ENCODE peak calls at places on chromosomes 4 and X, in seven cellular contexts. R is SK-N-SH, C is GM12878, P is GM12891, W is HepG2, V is K562, X is H1. G is an unnamed sample.

GRCh38 chrX:146481735-146482134 is 327.8 kb upstream of the CXorf51B start:
- DNase-seq in P (no peak), R (no peak), W (no peak), C (no peak), V (no peak), X (peak), G (no peak)

GRCh38 chr4:101229116-101229515 is 118.2 kb downstream of the PPP3CA start:
- DNase-seq in C (no peak), W (no peak), P (no peak), X (no peak), V (no peak), R (no peak), G (no peak)

GRCh38 chr4:78737951-78738350 is 38.2 kb upstream of the BMP2K start:
- DNase-seq in X (no peak), C (no peak), W (no peak), R (no peak), V (no peak), P (no peak), G (no peak)

GRCh38 chrX:63349307-63349706 is 1.8 kb downstream of the SPIN4 start:
- DNase-seq in C (no peak), P (no peak), X (no peak), V (no peak), R (peak), W (no peak), G (no peak)

GRCh38 chr4:55111601-55112000 is 13.8 kb downstream of the KDR start:
- DNase-seq in V (no peak), X (no peak), P (no peak), R (no peak), W (no peak), C (no peak), G (no peak)

GRCh38 chr4:3239998-3240920 is 8.7 kb upstream of the MSANTD1 start:
- DNase-seq in R (no peak), W (no peak), P (no peak), C (no peak), X (no peak), V (no peak), G (no peak)

GRCh38 chrX:40165861-40166260 is 68.1 kb upstream of the BCOR start:
- DNase-seq in P (no peak), W (no peak), V (no peak), R (no peak), C (no peak), X (no peak), G (no peak)

GRCh38 chr4:36385951-36386561 is 104.6 kb downstream of the DTHD1 start:
- DNase-seq in P (peak), V (no peak), X (no peak), R (no peak), W (no peak), C (peak), G (peak)

GRCh38 chr4:3465698-3466671 is 2.9 kb downstream of the DOK7 start:
- DNase-seq in C (no peak), R (no peak), V (peak), P (no peak), W (peak), X (no peak), G (no peak)

GRCh38 chr4:149630079-149630478 is 185.6 kb downstream of the IQCM start:
- DNase-seq in V (no peak), X (no peak), R (no peak), W (no peak), C (no peak), P (no peak), G (no peak)

GRCh38 chr4:10974371-10974770 is 289.8 kb upstream of the CLNK start:
- DNase-seq in C (no peak), P (no peak), R (no peak), X (no peak), W (no peak), V (no peak), G (no peak)

GRCh38 chrX:129780441-129781105 is 824 bp downstream of the SASH3 start:
- DNase-seq in C (no peak), P (no peak), W (no peak), X (no peak), V (no peak), R (no peak), G (no peak)

GRCh38 chr4:153748378-153748777 is 11.4 kb downstream of the RNF175 start:
- DNase-seq in V (no peak), X (no peak), P (no peak), W (no peak), R (peak), C (no peak), G (no peak)

GRCh38 chrX:146041741-146042140 is 224.1 kb downstream of the SLITRK2 start:
- DNase-seq in V (no peak), P (no peak), R (no peak), C (no peak), W (no peak), X (no peak), G (no peak)

GRCh38 chrX:20971250-20971649 is 403.0 kb upstream of the CNKSR2 start:
- DNase-seq in R (no peak), X (no peak), W (no peak), C (no peak), V (no peak), P (no peak), G (no peak)

GRCh38 chrX:20969565-20969964 is 404.7 kb upstream of the CNKSR2 start:
- DNase-seq in P (no peak), X (no peak), R (no peak), V (no peak), W (no peak), C (no peak), G (no peak)

GRCh38 chrX:20968996-20969395 is 405.2 kb upstream of the CNKSR2 start:
- DNase-seq in X (no peak), C (no peak), W (no peak), V (no peak), R (no peak), P (no peak), G (no peak)

GRCh38 chrX:20967725-20968124 is 406.5 kb upstream of the CNKSR2 start:
- DNase-seq in P (no peak), W (peak), X (no peak), C (no peak), R (no peak), V (no peak), G (no peak)

GRCh38 chrX:20965270-20966044 is 408.8 kb upstream of the CNKSR2 start:
- DNase-seq in W (no peak), P (no peak), X (no peak), C (no peak), V (no peak), R (no peak), G (no peak)
- TF ChIP-seq TAF1 in W (no peak), P (no peak), X (no peak), C (no peak), V (no peak), R (no peak), G (no peak)

DNA sequence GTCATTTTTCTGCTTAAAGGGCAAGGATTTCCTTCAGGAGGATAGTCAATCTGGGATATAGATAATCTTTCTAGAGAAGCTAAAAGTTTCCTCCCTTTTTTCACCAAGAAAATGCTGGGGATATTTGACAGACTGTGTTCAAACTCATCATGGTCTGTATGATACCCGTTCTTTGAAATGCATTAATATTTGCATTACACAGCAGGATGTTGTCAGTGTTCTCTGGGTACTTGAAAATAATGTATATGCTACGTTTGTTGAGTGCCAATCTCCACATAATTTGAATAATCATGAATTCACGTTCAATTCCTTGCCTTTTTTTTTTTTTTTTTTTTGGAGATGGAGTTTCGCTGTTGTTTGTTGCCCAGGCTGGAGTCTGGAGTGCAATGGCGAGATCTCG is 18.0 kb upstream of the BMPR1B start:
- DNase-seq in V (no peak), C (no peak), P (no peak), R (no peak), X (no peak), W (no peak), G (no peak)
- TF ChIP-seq POLR2AphosphoS5 in V (no peak), C (no peak), P (no peak), R (no peak), X (no peak), W (no peak), G (no peak)

GRCh38 chr4:189202869-189203271 is 737.8 kb upstream of the FRG1 start:
- DNase-seq in P (no peak), C (no peak), R (no peak), V (no peak), W (no peak), X (no peak), G (no peak)

GRCh38 chr4:189198624-189199023 is 742.0 kb upstream of the FRG1 start:
- DNase-seq in C (no peak), R (no peak), V (no peak), W (no peak), P (no peak), X (no peak), G (no peak)

GRCh38 chr4:189204616-189205015 is 736.1 kb upstream of the FRG1 start:
- DNase-seq in C (no peak), R (no peak), X (no peak), P (no peak), V (no peak), W (no peak), G (no peak)

GRCh38 chr4:189200346-189200745 is 740.3 kb upstream of the FRG1 start:
- DNase-seq in W (no peak), X (no peak), R (no peak), C (no peak), V (no peak), P (no peak), G (no peak)

GRCh38 chr4:189202182-189202868 is 738.3 kb upstream of the FRG1 start:
- DNase-seq in P (peak), R (peak), V (peak), C (no peak), W (peak), X (no peak), G (no peak)
- TF ChIP-seq TAF1 in P (no peak), R (no peak), V (no peak), C (no peak), W (no peak), X (no peak), G (no peak)

GRCh38 chr4:6916587-6917444 is 7.2 kb downstream of the TBC1D14 start:
- DNase-seq in P (no peak), R (no peak), V (peak), X (no peak), C (no peak), W (no peak), G (no peak)

GRCh38 chr4:6915041-6916005 is 5.7 kb downstream of the TBC1D14 start:
- DNase-seq in P (no peak), X (no peak), R (no peak), W (no peak), C (no peak), V (no peak), G (no peak)

GRCh38 chr4:6916069-6916586 is 6.5 kb downstream of the TBC1D14 start:
- DNase-seq in V (no peak), C (no peak), W (no peak), R (no peak), P (no peak), X (no peak), G (no peak)

GRCh38 chr4:6918345-6918744 is 8.7 kb downstream of the TBC1D14 start:
- DNase-seq in P (no peak), R (no peak), W (no peak), C (no peak), V (no peak), X (no peak), G (no peak)

GRCh38 chr4:6917445-6918241 is 8.0 kb downstream of the TBC1D14 start:
- DNase-seq in R (peak), P (no peak), W (peak), V (peak), C (no peak), X (no peak), G (no peak)
- TF ChIP-seq POLR2AphosphoS5 in R (no peak), P (no peak), W (no peak), V (peak), C (no peak), X (no peak), G (no peak)

DNA sequence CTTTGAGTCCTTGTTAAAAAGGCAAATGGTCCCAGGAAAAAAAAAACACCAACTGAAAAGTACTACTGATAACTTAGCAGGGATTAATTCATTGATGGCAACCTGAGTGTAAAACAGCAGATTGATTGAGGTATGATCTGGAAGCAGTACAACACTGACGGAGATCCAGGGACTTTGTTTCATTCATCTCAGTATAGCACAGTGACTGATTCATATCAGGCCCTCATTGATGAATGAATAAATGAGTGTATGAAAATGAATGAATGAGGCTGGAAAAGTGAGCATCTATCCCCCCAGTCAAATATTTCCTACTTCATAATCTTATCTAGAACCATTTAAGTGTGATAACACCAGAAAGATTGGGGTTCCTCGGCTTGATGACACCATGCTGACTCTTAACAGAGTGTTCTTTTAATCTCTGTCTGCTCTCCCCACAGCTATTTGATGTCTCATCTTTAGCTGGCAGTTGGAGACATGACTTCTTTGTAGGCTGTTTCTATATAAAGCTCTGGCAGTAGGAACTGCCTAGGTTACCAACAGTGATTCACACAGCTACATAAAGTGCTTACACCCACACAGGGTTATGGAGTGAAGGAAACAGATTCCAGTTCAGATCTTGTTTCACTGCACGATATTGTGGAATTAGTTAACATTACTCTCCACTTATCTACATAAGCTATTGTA is 18.6 kb upstream of the RNF128 start:
- DNase-seq in C (no peak), V (no peak), R (no peak), W (no peak), P (no peak), X (no peak), G (no peak)
- TF ChIP-seq TAF1 in C (no peak), V (no peak), R (no peak), W (no peak), P (no peak), X (no peak), G (no peak)

GRCh38 chr4:87299898-87300297 is 22.8 kb downstream of the HSD17B13 start:
- DNase-seq in R (no peak), V (no peak), X (no peak), C (no peak), W (no peak), P (no peak), G (no peak)

GRCh38 chr4:87306056-87306455 is 16.6 kb downstream of the HSD17B13 start:
- DNase-seq in P (no peak), R (no peak), X (no peak), C (no peak), W (no peak), V (no peak), G (no peak)

GRCh38 chr4:87309625-87310024 is 13.1 kb downstream of the HSD17B13 start:
- DNase-seq in X (no peak), P (no peak), W (no peak), R (no peak), V (no peak), C (no peak), G (no peak)

DNA sequence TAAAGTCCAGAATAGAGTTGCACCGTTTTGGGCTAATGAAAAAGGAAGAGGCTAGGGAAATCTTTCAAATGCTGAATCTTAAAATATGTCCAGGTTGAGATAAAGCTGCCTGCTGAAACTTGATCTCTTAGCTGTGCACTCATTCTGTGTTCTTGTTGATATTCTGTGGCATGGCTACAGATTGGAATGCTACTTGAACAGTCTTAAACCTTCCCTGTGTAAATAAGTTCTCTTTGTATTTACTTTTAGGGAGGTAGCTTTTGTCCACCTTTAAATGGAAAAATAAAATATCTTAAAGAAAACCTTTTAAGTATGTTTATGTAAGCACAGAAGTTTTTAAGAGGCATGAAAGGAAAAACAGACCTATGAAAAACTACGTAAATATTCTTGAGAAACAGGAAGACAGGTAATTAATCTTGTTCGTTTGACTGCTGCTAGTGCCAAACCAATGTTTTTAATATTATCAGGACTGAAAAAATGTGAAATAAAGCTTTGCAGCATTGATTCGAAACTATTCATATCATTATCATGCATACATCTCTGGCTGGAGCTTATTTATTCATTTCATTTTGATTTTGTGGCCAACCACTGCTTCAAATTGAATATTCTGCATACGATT is 17.9 kb downstream of the HSD17B13 start:
- DNase-seq in W (no peak), X (no peak), R (no peak), V (no peak), C (no peak), P (no peak), G (no peak)
- TF ChIP-seq POLR2AphosphoS5 in W (no peak), X (no peak), R (no peak), V (no peak), C (no peak), P (no peak), G (no peak)

DNA sequence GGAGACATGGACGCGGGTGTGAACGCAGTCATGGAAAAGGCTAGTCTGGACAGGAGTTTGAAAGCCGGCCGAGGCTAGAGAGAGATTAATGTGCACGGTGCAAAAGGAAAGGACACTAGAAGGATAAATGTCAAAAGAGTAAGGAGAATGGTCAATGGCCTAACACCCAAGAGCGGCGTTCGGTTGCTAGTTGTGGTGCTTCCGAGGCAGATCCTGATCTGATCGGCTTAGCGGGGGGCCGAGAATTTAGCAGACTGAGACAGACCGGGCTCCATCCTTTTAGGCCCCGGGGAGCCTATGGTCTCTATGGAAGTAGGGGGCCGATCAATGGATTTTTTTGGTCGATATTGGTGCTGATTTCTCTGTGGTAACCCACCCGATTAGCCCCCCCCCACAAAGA is 6.9 kb downstream of the GAGE10 start:
- DNase-seq in X (no peak), V (no peak), P (no peak), W (no peak), R (no peak), C (no peak), G (no peak)
- TF ChIP-seq TAF1 in X (no peak), V (no peak), P (no peak), W (no peak), R (no peak), C (no peak), G (no peak)

GRCh38 chr4:68461790-68462189 is 14.5 kb downstream of the TMPRSS11E start:
- DNase-seq in R (no peak), V (no peak), X (no peak), W (no peak), C (no peak), P (no peak), G (no peak)

GRCh38 chr4:68465058-68465457 is 17.8 kb downstream of the TMPRSS11E start:
- DNase-seq in R (no peak), P (no peak), X (no peak), C (no peak), W (no peak), V (no peak), G (no peak)

GRCh38 chr4:68463796-68464195 is 16.5 kb downstream of the TMPRSS11E start:
- DNase-seq in R (no peak), C (no peak), V (no peak), P (no peak), W (no peak), X (no peak), G (no peak)

DNA sequence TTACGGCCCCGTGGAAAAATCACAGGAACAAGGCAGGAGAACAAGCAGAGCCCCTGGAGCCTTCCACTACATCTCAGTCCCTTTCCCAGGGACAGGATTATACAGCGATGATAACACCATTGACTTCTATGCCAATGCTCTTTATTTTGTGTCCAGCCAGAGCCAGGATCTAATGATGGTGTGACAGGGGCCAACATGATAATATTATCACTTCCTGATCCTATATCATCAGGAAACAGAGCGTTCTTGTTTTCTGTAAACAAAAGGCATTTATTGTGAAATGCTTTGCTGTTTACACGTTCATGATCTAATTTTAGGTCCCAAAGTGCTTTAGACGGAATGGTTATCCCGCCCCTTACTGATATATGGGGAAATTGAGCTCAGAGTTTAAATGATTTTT is 12.8 kb downstream of the TMPRSS11E start:
- DNase-seq in W (no peak), X (no peak), C (no peak), V (no peak), P (no peak), R (no peak), G (no peak)
- TF ChIP-seq POLR2AphosphoS5 in W (no peak), X (no peak), C (no peak), V (no peak), P (no peak), R (no peak), G (no peak)

GRCh38 chrX:9682456-9682855 is 83.2 kb downstream of the GPR143 start:
- DNase-seq in R (no peak), P (no peak), V (no peak), C (no peak), X (no peak), W (no peak), G (no peak)
- TF ChIP-seq TAF1 in R (no peak), P (no peak), V (no peak), C (no peak), X (no peak), W (no peak), G (no peak)

GRCh38 chr4:174435981-174436776 is 86.1 kb downstream of the HPGD start:
- DNase-seq in P (no peak), C (no peak), R (no peak), V (no peak), W (no peak), X (no peak), G (no peak)
- TF ChIP-seq POLR2AphosphoS5 in P (no peak), C (no peak), R (no peak), V (no peak), W (no peak), X (no peak), G (no peak)

G was measured in GM12892.